ENCODE peak calls at places on chromosomes 1 and 21, in nine cellular contexts. One of them, this sample, is unnamed.

GRCh38 chr1:172778461-172779455 is 119.9 kb downstream of the FASLG start:
- DNase-seq in dorsolateral prefrontal cortex: no peak
- DNase-seq in upper lobe of right lung: no peak
- DNase-seq in neural progenitor cell: no peak
- DNase-seq in fibroblast of lung: peak
- DNase-seq in HepG2: no peak
- DNase-seq in ovary: no peak
- DNase-seq in ascending aorta: no peak
- DNase-seq in uterus: no peak
- DNase-seq in this sample: no peak

GRCh38 chr1:12435639-12436344 is 182.2 kb downstream of the DHRS3 start:
- DNase-seq in dorsolateral prefrontal cortex: no peak
- DNase-seq in HepG2: no peak
- DNase-seq in uterus: no peak
- DNase-seq in upper lobe of right lung: no peak
- DNase-seq in ascending aorta: no peak
- DNase-seq in ovary: no peak
- DNase-seq in fibroblast of lung: no peak
- DNase-seq in neural progenitor cell: no peak
- DNase-seq in this sample: no peak

GRCh38 chr1:6148497-6149241 is 31.5 kb downstream of the CHD5 start:
- DNase-seq in HepG2: no peak
- DNase-seq in ascending aorta: no peak
- DNase-seq in upper lobe of right lung: peak
- DNase-seq in fibroblast of lung: peak
- DNase-seq in neural progenitor cell: peak
- DNase-seq in uterus: no peak
- DNase-seq in ovary: peak
- DNase-seq in dorsolateral prefrontal cortex: no peak
- DNase-seq in this sample: no peak

GRCh38 chr1:50972766-50973165 is 2.7 kb downstream of the CDKN2C start:
- DNase-seq in upper lobe of right lung: no peak
- DNase-seq in HepG2: no peak
- DNase-seq in uterus: no peak
- DNase-seq in fibroblast of lung: peak
- DNase-seq in neural progenitor cell: no peak
- DNase-seq in dorsolateral prefrontal cortex: no peak
- DNase-seq in ascending aorta: no peak
- DNase-seq in ovary: no peak
- DNase-seq in this sample: no peak

GRCh38 chr1:213996320-213997022 is 8.7 kb downstream of the PROX1 start:
- DNase-seq in ascending aorta: no peak
- DNase-seq in fibroblast of lung: peak
- DNase-seq in ovary: peak
- DNase-seq in HepG2: no peak
- DNase-seq in neural progenitor cell: no peak
- DNase-seq in uterus: no peak
- DNase-seq in dorsolateral prefrontal cortex: peak
- DNase-seq in upper lobe of right lung: no peak
- DNase-seq in this sample: peak

GRCh38 chr1:164609084-164609483 is 50.1 kb downstream of the PBX1 start:
- DNase-seq in ascending aorta: no peak
- DNase-seq in HepG2: no peak
- DNase-seq in upper lobe of right lung: no peak
- DNase-seq in uterus: no peak
- DNase-seq in fibroblast of lung: no peak
- DNase-seq in dorsolateral prefrontal cortex: no peak
- DNase-seq in neural progenitor cell: no peak
- DNase-seq in ovary: no peak
- DNase-seq in this sample: no peak

GRCh38 chr1:40337448-40337847 is 20.4 kb upstream of the COL9A2 start:
- DNase-seq in neural progenitor cell: no peak
- DNase-seq in ovary: no peak
- DNase-seq in upper lobe of right lung: no peak
- DNase-seq in ascending aorta: no peak
- DNase-seq in HepG2: no peak
- DNase-seq in dorsolateral prefrontal cortex: no peak
- DNase-seq in fibroblast of lung: no peak
- DNase-seq in uterus: no peak
- DNase-seq in this sample: no peak

GRCh38 chr21:24895885-24896734 is 711.2 kb downstream of the MRPL39 start:
- DNase-seq in HepG2: no peak
- DNase-seq in ovary: peak
- DNase-seq in uterus: no peak
- DNase-seq in upper lobe of right lung: no peak
- DNase-seq in dorsolateral prefrontal cortex: no peak
- DNase-seq in fibroblast of lung: peak
- DNase-seq in neural progenitor cell: peak
- DNase-seq in ascending aorta: no peak
- DNase-seq in this sample: no peak

GRCh38 chr1:10634428-10635384 is 160.0 kb downstream of the PEX14 start:
- DNase-seq in fibroblast of lung: no peak
- DNase-seq in neural progenitor cell: no peak
- DNase-seq in HepG2: no peak
- DNase-seq in ovary: no peak
- DNase-seq in upper lobe of right lung: no peak
- DNase-seq in dorsolateral prefrontal cortex: no peak
- DNase-seq in ascending aorta: peak
- DNase-seq in uterus: peak
- DNase-seq in this sample: no peak

GRCh38 chr1:245090491-245091090 is 64.2 kb upstream of the KIF26B start:
- DNase-seq in HepG2: no peak
- DNase-seq in neural progenitor cell: no peak
- DNase-seq in upper lobe of right lung: no peak
- DNase-seq in dorsolateral prefrontal cortex: no peak
- DNase-seq in uterus: no peak
- DNase-seq in ascending aorta: no peak
- DNase-seq in ovary: no peak
- DNase-seq in fibroblast of lung: no peak
- DNase-seq in this sample: no peak
- H3K27ac ChIP-seq in HepG2: no peak
- H3K27ac ChIP-seq in neural progenitor cell: no peak
- H3K27ac ChIP-seq in upper lobe of right lung: no peak
- H3K27ac ChIP-seq in dorsolateral prefrontal cortex: no peak
- H3K27ac ChIP-seq in uterus: no peak
- H3K27ac ChIP-seq in ascending aorta: no peak
- H3K27ac ChIP-seq in ovary: no peak
- H3K27ac ChIP-seq in fibroblast of lung: no peak
- H3K27ac ChIP-seq in this sample: no peak

DNA sequence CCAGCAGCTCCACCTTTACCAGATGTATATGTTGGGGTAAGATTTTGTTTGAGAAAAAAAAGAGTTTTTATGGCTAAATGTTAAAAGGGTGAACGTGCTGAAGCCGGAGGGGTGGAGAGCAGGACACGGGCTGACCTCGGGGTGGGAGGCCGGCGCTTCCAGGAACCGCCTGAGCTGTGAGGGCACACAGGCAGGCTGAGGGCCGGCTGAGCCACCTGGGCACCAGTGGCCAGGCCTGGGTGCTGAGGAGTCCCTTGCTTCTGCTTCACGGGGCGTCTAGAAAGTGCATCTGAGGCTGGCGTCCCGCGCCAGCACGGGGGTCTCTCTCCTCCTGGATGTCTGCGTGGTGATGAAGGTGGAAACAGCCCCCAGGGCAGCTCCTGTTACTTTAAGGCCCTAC is 33.6 kb upstream of the ADARB1 start:
- DNase-seq in ascending aorta: peak
- DNase-seq in fibroblast of lung: no peak
- DNase-seq in neural progenitor cell: no peak
- DNase-seq in uterus: no peak
- DNase-seq in ovary: no peak
- DNase-seq in upper lobe of right lung: no peak
- DNase-seq in HepG2: no peak
- DNase-seq in dorsolateral prefrontal cortex: no peak
- DNase-seq in this sample: no peak
- H3K27ac ChIP-seq in ascending aorta: peak
- H3K27ac ChIP-seq in fibroblast of lung: peak
- H3K27ac ChIP-seq in neural progenitor cell: no peak
- H3K27ac ChIP-seq in uterus: peak
- H3K27ac ChIP-seq in ovary: no peak
- H3K27ac ChIP-seq in upper lobe of right lung: peak
- H3K27ac ChIP-seq in HepG2: no peak
- H3K27ac ChIP-seq in dorsolateral prefrontal cortex: no peak
- H3K27ac ChIP-seq in this sample: no peak

GRCh38 chr21:34930971-34931370 is 118.1 kb downstream of the RUNX1 start:
- DNase-seq in HepG2: no peak
- DNase-seq in fibroblast of lung: no peak
- DNase-seq in ovary: no peak
- DNase-seq in ascending aorta: no peak
- DNase-seq in uterus: no peak
- DNase-seq in upper lobe of right lung: no peak
- DNase-seq in dorsolateral prefrontal cortex: no peak
- DNase-seq in neural progenitor cell: no peak
- DNase-seq in this sample: no peak
- H3K27ac ChIP-seq in HepG2: no peak
- H3K27ac ChIP-seq in fibroblast of lung: no peak
- H3K27ac ChIP-seq in ovary: no peak
- H3K27ac ChIP-seq in ascending aorta: no peak
- H3K27ac ChIP-seq in uterus: no peak
- H3K27ac ChIP-seq in upper lobe of right lung: no peak
- H3K27ac ChIP-seq in dorsolateral prefrontal cortex: no peak
- H3K27ac ChIP-seq in neural progenitor cell: no peak
- H3K27ac ChIP-seq in this sample: no peak

GRCh38 chr1:4227986-4228385 is 327.9 kb upstream of the C1orf174 start:
- DNase-seq in upper lobe of right lung: no peak
- DNase-seq in dorsolateral prefrontal cortex: no peak
- DNase-seq in ovary: no peak
- DNase-seq in uterus: no peak
- DNase-seq in HepG2: no peak
- DNase-seq in ascending aorta: no peak
- DNase-seq in neural progenitor cell: no peak
- DNase-seq in fibroblast of lung: no peak
- DNase-seq in this sample: peak

GRCh38 chr1:4220362-4220761 is 320.3 kb upstream of the C1orf174 start:
- DNase-seq in fibroblast of lung: no peak
- DNase-seq in ovary: no peak
- DNase-seq in ascending aorta: no peak
- DNase-seq in dorsolateral prefrontal cortex: no peak
- DNase-seq in upper lobe of right lung: no peak
- DNase-seq in HepG2: no peak
- DNase-seq in uterus: no peak
- DNase-seq in neural progenitor cell: no peak
- DNase-seq in this sample: no peak

GRCh38 chr1:4221107-4221506 is 321.0 kb upstream of the C1orf174 start:
- DNase-seq in fibroblast of lung: no peak
- DNase-seq in upper lobe of right lung: no peak
- DNase-seq in HepG2: no peak
- DNase-seq in uterus: no peak
- DNase-seq in neural progenitor cell: no peak
- DNase-seq in ascending aorta: no peak
- DNase-seq in dorsolateral prefrontal cortex: no peak
- DNase-seq in ovary: no peak
- DNase-seq in this sample: no peak

GRCh38 chr1:4224687-4225086 is 324.6 kb upstream of the C1orf174 start:
- DNase-seq in upper lobe of right lung: no peak
- DNase-seq in uterus: no peak
- DNase-seq in ovary: no peak
- DNase-seq in dorsolateral prefrontal cortex: no peak
- DNase-seq in neural progenitor cell: no peak
- DNase-seq in HepG2: no peak
- DNase-seq in ascending aorta: no peak
- DNase-seq in fibroblast of lung: no peak
- DNase-seq in this sample: no peak

GRCh38 chr1:4225091-4225490 is 325.0 kb upstream of the C1orf174 start:
- DNase-seq in dorsolateral prefrontal cortex: no peak
- DNase-seq in uterus: no peak
- DNase-seq in upper lobe of right lung: no peak
- DNase-seq in fibroblast of lung: no peak
- DNase-seq in ovary: no peak
- DNase-seq in neural progenitor cell: no peak
- DNase-seq in ascending aorta: no peak
- DNase-seq in HepG2: no peak
- DNase-seq in this sample: no peak
- H3K27ac ChIP-seq in dorsolateral prefrontal cortex: no peak
- H3K27ac ChIP-seq in uterus: no peak
- H3K27ac ChIP-seq in upper lobe of right lung: no peak
- H3K27ac ChIP-seq in fibroblast of lung: no peak
- H3K27ac ChIP-seq in ovary: no peak
- H3K27ac ChIP-seq in neural progenitor cell: no peak
- H3K27ac ChIP-seq in ascending aorta: no peak
- H3K27ac ChIP-seq in HepG2: no peak
- H3K27ac ChIP-seq in this sample: no peak

DNA sequence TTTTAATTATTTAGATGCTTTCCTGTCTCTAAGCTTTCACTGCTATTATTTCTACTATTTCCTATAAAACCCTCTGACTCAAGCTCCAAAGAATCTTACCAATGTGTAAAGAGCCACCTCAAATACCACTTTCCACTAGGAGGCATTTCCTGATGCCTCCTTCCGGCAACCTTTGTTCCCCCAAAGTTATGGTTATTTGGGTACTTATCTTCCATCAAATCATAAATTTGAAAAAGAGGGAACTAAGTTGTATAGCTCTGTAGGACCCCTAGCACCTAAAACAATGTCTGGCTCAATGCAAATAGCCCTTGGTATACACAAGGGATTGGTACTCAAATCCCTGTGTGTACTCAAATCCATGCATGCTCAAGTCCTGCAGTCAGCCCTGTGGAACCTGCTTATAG is 79.6 kb downstream of the NME7 start:
- DNase-seq in neural progenitor cell: no peak
- DNase-seq in HepG2: peak
- DNase-seq in dorsolateral prefrontal cortex: no peak
- DNase-seq in upper lobe of right lung: no peak
- DNase-seq in uterus: no peak
- DNase-seq in ovary: no peak
- DNase-seq in fibroblast of lung: no peak
- DNase-seq in ascending aorta: no peak
- DNase-seq in this sample: no peak
- H3K27ac ChIP-seq in neural progenitor cell: no peak
- H3K27ac ChIP-seq in HepG2: no peak
- H3K27ac ChIP-seq in dorsolateral prefrontal cortex: no peak
- H3K27ac ChIP-seq in upper lobe of right lung: no peak
- H3K27ac ChIP-seq in uterus: no peak
- H3K27ac ChIP-seq in ovary: no peak
- H3K27ac ChIP-seq in fibroblast of lung: no peak
- H3K27ac ChIP-seq in ascending aorta: no peak
- H3K27ac ChIP-seq in this sample: no peak

GRCh38 chr1:28328228-28328648 is 602 bp upstream of the MED18 start:
- DNase-seq in fibroblast of lung: no peak
- DNase-seq in neural progenitor cell: no peak
- DNase-seq in dorsolateral prefrontal cortex: no peak
- DNase-seq in upper lobe of right lung: no peak
- DNase-seq in ascending aorta: peak
- DNase-seq in uterus: no peak
- DNase-seq in HepG2: no peak
- DNase-seq in ovary: no peak
- DNase-seq in this sample: no peak
- H3K27ac ChIP-seq in fibroblast of lung: peak
- H3K27ac ChIP-seq in neural progenitor cell: no peak
- H3K27ac ChIP-seq in dorsolateral prefrontal cortex: peak
- H3K27ac ChIP-seq in upper lobe of right lung: peak
- H3K27ac ChIP-seq in ascending aorta: peak
- H3K27ac ChIP-seq in uterus: peak
- H3K27ac ChIP-seq in HepG2: peak
- H3K27ac ChIP-seq in ovary: no peak
- H3K27ac ChIP-seq in this sample: no peak

DNA sequence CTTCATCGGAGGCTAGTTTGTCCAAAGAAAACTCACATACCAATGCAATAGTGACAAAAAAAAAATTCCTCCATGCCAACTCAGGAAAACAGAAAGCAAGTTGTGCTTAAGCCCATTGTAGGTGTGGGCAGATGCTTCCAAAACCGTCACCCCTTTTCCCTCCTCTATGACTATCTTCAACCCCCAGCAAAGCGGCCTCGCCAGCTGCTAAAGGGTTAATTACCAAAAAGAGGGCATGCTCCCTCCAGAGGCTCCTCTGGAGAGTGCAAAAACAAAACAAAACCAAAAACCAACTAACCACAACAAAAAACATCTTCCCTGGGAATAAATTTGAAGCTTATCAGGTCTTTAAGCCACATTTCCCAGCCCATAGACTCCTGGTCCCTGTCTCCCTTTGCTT is 1.2 kb downstream of the LMOD1 start:
- DNase-seq in upper lobe of right lung: no peak
- DNase-seq in uterus: no peak
- DNase-seq in ovary: no peak
- DNase-seq in fibroblast of lung: no peak
- DNase-seq in neural progenitor cell: peak
- DNase-seq in HepG2: no peak
- DNase-seq in dorsolateral prefrontal cortex: no peak
- DNase-seq in ascending aorta: no peak
- DNase-seq in this sample: no peak
- H3K27ac ChIP-seq in upper lobe of right lung: peak
- H3K27ac ChIP-seq in uterus: peak
- H3K27ac ChIP-seq in ovary: peak
- H3K27ac ChIP-seq in fibroblast of lung: no peak
- H3K27ac ChIP-seq in neural progenitor cell: no peak
- H3K27ac ChIP-seq in HepG2: no peak
- H3K27ac ChIP-seq in dorsolateral prefrontal cortex: no peak
- H3K27ac ChIP-seq in ascending aorta: peak
- H3K27ac ChIP-seq in this sample: no peak